ENCODE peak calls at places on chromosomes 7 and 10, in eight cellular contexts. One of them, this sample, is unnamed.

GRCh38 chr10:106224676-106225075 is 939.8 kb downstream of the SORCS1 start:
- DNase-seq in cardiac muscle cell: no peak
- DNase-seq in GM06990: no peak
- DNase-seq in cardiac fibroblast: peak; percentile 22
- DNase-seq in thoracic aorta: no peak
- DNase-seq in transverse colon: no peak
- DNase-seq in GM23338: no peak
- DNase-seq in GM10248: no peak
- DNase-seq in this sample: no peak

GRCh38 chr10:45470098-45471012 is 96.3 kb downstream of the ALOX5 start:
- DNase-seq in GM23338: peak; percentile 54
- DNase-seq in cardiac fibroblast: peak; percentile 64
- DNase-seq in GM10248: peak; percentile 39
- DNase-seq in GM06990: peak; percentile 35
- DNase-seq in cardiac muscle cell: peak; percentile 15
- DNase-seq in thoracic aorta: no peak
- DNase-seq in transverse colon: peak; percentile 34
- DNase-seq in this sample: peak; percentile 46

GRCh38 chr10:100890696-100891271 is 22.0 kb upstream of the SLF2 start:
- DNase-seq in thoracic aorta: no peak
- DNase-seq in cardiac fibroblast: peak; percentile 92
- DNase-seq in transverse colon: no peak
- DNase-seq in GM23338: no peak
- DNase-seq in GM06990: no peak
- DNase-seq in cardiac muscle cell: no peak
- DNase-seq in GM10248: no peak
- DNase-seq in this sample: peak; percentile 96

GRCh38 chr7:112370436-112370835 is 79.8 kb upstream of the IFRD1 start:
- DNase-seq in thoracic aorta: no peak
- DNase-seq in GM23338: no peak
- DNase-seq in cardiac fibroblast: no peak
- DNase-seq in transverse colon: peak; percentile 33
- DNase-seq in GM06990: no peak
- DNase-seq in cardiac muscle cell: no peak
- DNase-seq in GM10248: no peak
- DNase-seq in this sample: no peak

GRCh38 chr10:70664702-70665195 is 7.6 kb upstream of the ADAMTS14 start:
- DNase-seq in transverse colon: no peak
- DNase-seq in GM06990: no peak
- DNase-seq in GM10248: no peak
- DNase-seq in cardiac fibroblast: peak; percentile 92
- DNase-seq in GM23338: no peak
- DNase-seq in thoracic aorta: no peak
- DNase-seq in cardiac muscle cell: no peak
- DNase-seq in this sample: peak; percentile 94

GRCh38 chr10:74293686-74294365 is 142.8 kb downstream of the ADK start:
- DNase-seq in transverse colon: no peak
- DNase-seq in GM10248: no peak
- DNase-seq in GM23338: no peak
- DNase-seq in thoracic aorta: no peak
- DNase-seq in GM06990: no peak
- DNase-seq in cardiac fibroblast: peak; percentile 83
- DNase-seq in cardiac muscle cell: peak; percentile 54
- DNase-seq in this sample: peak; percentile 83

GRCh38 chr10:13739178-13739577 is 152.4 kb downstream of the PRPF18 start:
- DNase-seq in cardiac fibroblast: no peak
- DNase-seq in GM23338: no peak
- DNase-seq in GM10248: no peak
- DNase-seq in GM06990: no peak
- DNase-seq in thoracic aorta: no peak
- DNase-seq in cardiac muscle cell: no peak
- DNase-seq in transverse colon: no peak
- DNase-seq in this sample: no peak

GRCh38 chr7:41579961-41580935 is 122.6 kb downstream of the INHBA start:
- DNase-seq in GM06990: no peak
- DNase-seq in transverse colon: no peak
- DNase-seq in cardiac muscle cell: no peak
- DNase-seq in thoracic aorta: no peak
- DNase-seq in GM23338: no peak
- DNase-seq in GM10248: no peak
- DNase-seq in cardiac fibroblast: peak; percentile 65
- DNase-seq in this sample: peak; percentile 95

GRCh38 chr7:102197599-102197998 is 89.1 kb upstream of the SH2B2 start:
- DNase-seq in cardiac muscle cell: no peak
- DNase-seq in transverse colon: no peak
- DNase-seq in GM10248: no peak
- DNase-seq in thoracic aorta: no peak
- DNase-seq in GM06990: no peak
- DNase-seq in cardiac fibroblast: no peak
- DNase-seq in GM23338: no peak
- DNase-seq in this sample: no peak

GRCh38 chr10:100522107-100522811 is 2.6 kb upstream of the SEC31B start:
- DNase-seq in transverse colon: no peak
- DNase-seq in cardiac muscle cell: no peak
- DNase-seq in GM10248: no peak
- DNase-seq in GM06990: no peak
- DNase-seq in thoracic aorta: no peak
- DNase-seq in cardiac fibroblast: no peak
- DNase-seq in GM23338: no peak
- DNase-seq in this sample: no peak

GRCh38 chr7:141585592-141586510 is 34.6 kb downstream of the AGK start:
- DNase-seq in thoracic aorta: no peak
- DNase-seq in cardiac muscle cell: no peak
- DNase-seq in transverse colon: no peak
- DNase-seq in GM23338: no peak
- DNase-seq in GM06990: peak; percentile 36
- DNase-seq in cardiac fibroblast: peak; percentile 79
- DNase-seq in GM10248: peak; percentile 30
- DNase-seq in this sample: peak; percentile 86

GRCh38 chr10:14124951-14125350 is 205.8 kb downstream of the FRMD4A start:
- DNase-seq in transverse colon: no peak
- DNase-seq in thoracic aorta: no peak
- DNase-seq in cardiac fibroblast: no peak
- DNase-seq in GM23338: no peak
- DNase-seq in GM06990: no peak
- DNase-seq in GM10248: no peak
- DNase-seq in cardiac muscle cell: no peak
- DNase-seq in this sample: no peak

GRCh38 chr10:6505300-6505699 is 74.8 kb downstream of the PRKCQ start:
- DNase-seq in GM10248: no peak
- DNase-seq in cardiac muscle cell: no peak
- DNase-seq in thoracic aorta: no peak
- DNase-seq in GM23338: no peak
- DNase-seq in cardiac fibroblast: no peak
- DNase-seq in transverse colon: no peak
- DNase-seq in GM06990: no peak
- DNase-seq in this sample: no peak

GRCh38 chr10:102139281-102140110 is 6.7 kb downstream of the PPRC1 start:
- DNase-seq in cardiac muscle cell: no peak
- DNase-seq in thoracic aorta: no peak
- DNase-seq in GM10248: no peak
- DNase-seq in cardiac fibroblast: no peak
- DNase-seq in transverse colon: no peak
- DNase-seq in GM23338: no peak
- DNase-seq in GM06990: no peak
- DNase-seq in this sample: no peak

GRCh38 chr7:126780993-126781392 is 471.7 kb downstream of the GRM8 start:
- DNase-seq in transverse colon: no peak
- DNase-seq in GM23338: no peak
- DNase-seq in GM10248: peak; percentile 8
- DNase-seq in thoracic aorta: no peak
- DNase-seq in cardiac muscle cell: no peak
- DNase-seq in GM06990: peak; percentile 29
- DNase-seq in cardiac fibroblast: no peak
- DNase-seq in this sample: no peak

GRCh38 chr10:14173706-14174594 is 156.8 kb downstream of the FRMD4A start:
- DNase-seq in thoracic aorta: no peak
- DNase-seq in GM10248: no peak
- DNase-seq in GM23338: peak; percentile 65
- DNase-seq in cardiac muscle cell: peak; percentile 44
- DNase-seq in cardiac fibroblast: peak; percentile 5
- DNase-seq in transverse colon: no peak
- DNase-seq in GM06990: no peak
- DNase-seq in this sample: no peak

GRCh38 chr7:83149466-83149865 is 13.2 kb downstream of the PCLO start:
- DNase-seq in GM10248: no peak
- DNase-seq in thoracic aorta: no peak
- DNase-seq in cardiac muscle cell: no peak
- DNase-seq in transverse colon: no peak
- DNase-seq in cardiac fibroblast: peak; percentile 25
- DNase-seq in GM06990: no peak
- DNase-seq in GM23338: no peak
- DNase-seq in this sample: no peak

GRCh38 chr7:44145969-44146897 is 5.1 kb upstream of the MYL7 start:
- DNase-seq in thoracic aorta: peak; percentile 48
- DNase-seq in GM23338: peak; percentile 97
- DNase-seq in cardiac fibroblast: peak; percentile 75
- DNase-seq in cardiac muscle cell: peak; percentile 91
- DNase-seq in GM06990: peak; percentile 44
- DNase-seq in transverse colon: peak; percentile 90
- DNase-seq in GM10248: peak; percentile 84
- DNase-seq in this sample: no peak

GRCh38 chr10:124219655-124220054 is 126.3 kb upstream of the CHST15 start:
- DNase-seq in GM23338: no peak
- DNase-seq in cardiac fibroblast: no peak
- DNase-seq in GM06990: no peak
- DNase-seq in GM10248: no peak
- DNase-seq in transverse colon: no peak
- DNase-seq in cardiac muscle cell: no peak
- DNase-seq in thoracic aorta: no peak
- DNase-seq in this sample: no peak

GRCh38 chr7:112161253-112162160 is 44.7 kb downstream of the DOCK4 start:
- DNase-seq in cardiac fibroblast: no peak
- DNase-seq in thoracic aorta: no peak
- DNase-seq in GM23338: peak; percentile 34
- DNase-seq in GM10248: no peak
- DNase-seq in cardiac muscle cell: no peak
- DNase-seq in GM06990: no peak
- DNase-seq in transverse colon: no peak
- DNase-seq in this sample: no peak

GRCh38 chr10:24363070-24363469 is 154.1 kb downstream of the KIAA1217 start:
- DNase-seq in GM23338: no peak
- DNase-seq in thoracic aorta: no peak
- DNase-seq in cardiac muscle cell: no peak
- DNase-seq in cardiac fibroblast: peak; percentile 21
- DNase-seq in GM06990: no peak
- DNase-seq in transverse colon: no peak
- DNase-seq in GM10248: no peak
- DNase-seq in this sample: no peak

GRCh38 chr7:117830422-117830954 is 42.8 kb downstream of the CTTNBP2 start:
- DNase-seq in thoracic aorta: no peak
- DNase-seq in GM10248: no peak
- DNase-seq in cardiac fibroblast: no peak
- DNase-seq in GM23338: no peak
- DNase-seq in cardiac muscle cell: no peak
- DNase-seq in GM06990: no peak
- DNase-seq in transverse colon: peak; percentile 9
- DNase-seq in this sample: no peak

GRCh38 chr7:5699951-5700384 is 81.5 kb downstream of the RNF216 start:
- DNase-seq in GM06990: peak; percentile 73
- DNase-seq in cardiac fibroblast: no peak
- DNase-seq in GM10248: peak; percentile 59
- DNase-seq in cardiac muscle cell: no peak
- DNase-seq in thoracic aorta: no peak
- DNase-seq in transverse colon: peak; percentile 35
- DNase-seq in GM23338: peak; percentile 42
- DNase-seq in this sample: no peak

GRCh38 chr7:30562498-30562897 is 32.2 kb upstream of the GARS1 start:
- DNase-seq in GM10248: no peak
- DNase-seq in GM23338: no peak
- DNase-seq in transverse colon: no peak
- DNase-seq in cardiac fibroblast: peak; percentile 73
- DNase-seq in thoracic aorta: no peak
- DNase-seq in GM06990: no peak
- DNase-seq in cardiac muscle cell: no peak
- DNase-seq in this sample: no peak
- TF ChIP-seq CTCF in GM10248: no peak
- TF ChIP-seq CTCF in GM23338: no peak
- TF ChIP-seq CTCF in transverse colon: no peak
- TF ChIP-seq CTCF in cardiac fibroblast: peak; percentile 4
- TF ChIP-seq CTCF in thoracic aorta: no peak
- TF ChIP-seq CTCF in GM06990: no peak
- TF ChIP-seq CTCF in cardiac muscle cell: peak; percentile 22
- TF ChIP-seq CTCF in this sample: peak; percentile 17

GRCh38 chr7:21945374-21946227 is at the start of gene CDCA7L:
- DNase-seq in cardiac fibroblast: peak; percentile 80
- DNase-seq in GM10248: peak; percentile 86
- DNase-seq in cardiac muscle cell: peak; percentile 88
- DNase-seq in transverse colon: peak; percentile 81
- DNase-seq in GM23338: peak; percentile 94
- DNase-seq in GM06990: peak; percentile 92
- DNase-seq in thoracic aorta: no peak
- DNase-seq in this sample: peak; percentile 55
- TF ChIP-seq CTCF in cardiac fibroblast: no peak
- TF ChIP-seq CTCF in GM10248: no peak
- TF ChIP-seq CTCF in cardiac muscle cell: no peak
- TF ChIP-seq CTCF in transverse colon: no peak
- TF ChIP-seq CTCF in GM23338: no peak
- TF ChIP-seq CTCF in GM06990: peak; percentile 19
- TF ChIP-seq CTCF in thoracic aorta: no peak
- TF ChIP-seq CTCF in this sample: peak; percentile 43

GRCh38 chr7:72441791-72442190 is 29.7 kb upstream of the CALN1 start:
- DNase-seq in GM23338: no peak
- DNase-seq in thoracic aorta: no peak
- DNase-seq in transverse colon: no peak
- DNase-seq in cardiac fibroblast: no peak
- DNase-seq in cardiac muscle cell: no peak
- DNase-seq in GM10248: no peak
- DNase-seq in GM06990: no peak
- DNase-seq in this sample: no peak
- TF ChIP-seq CTCF in GM23338: no peak
- TF ChIP-seq CTCF in thoracic aorta: no peak
- TF ChIP-seq CTCF in transverse colon: no peak
- TF ChIP-seq CTCF in cardiac fibroblast: no peak
- TF ChIP-seq CTCF in cardiac muscle cell: no peak
- TF ChIP-seq CTCF in GM10248: no peak
- TF ChIP-seq CTCF in GM06990: no peak
- TF ChIP-seq CTCF in this sample: no peak

GRCh38 chr7:13104128-13104527 is 416.7 kb downstream of the ARL4A start:
- DNase-seq in transverse colon: no peak
- DNase-seq in GM10248: no peak
- DNase-seq in cardiac fibroblast: no peak
- DNase-seq in GM23338: no peak
- DNase-seq in GM06990: no peak
- DNase-seq in thoracic aorta: no peak
- DNase-seq in cardiac muscle cell: no peak
- DNase-seq in this sample: no peak
- TF ChIP-seq CTCF in transverse colon: no peak
- TF ChIP-seq CTCF in GM10248: no peak
- TF ChIP-seq CTCF in cardiac fibroblast: no peak
- TF ChIP-seq CTCF in GM23338: no peak
- TF ChIP-seq CTCF in GM06990: no peak
- TF ChIP-seq CTCF in thoracic aorta: no peak
- TF ChIP-seq CTCF in cardiac muscle cell: no peak
- TF ChIP-seq CTCF in this sample: no peak

DNA sequence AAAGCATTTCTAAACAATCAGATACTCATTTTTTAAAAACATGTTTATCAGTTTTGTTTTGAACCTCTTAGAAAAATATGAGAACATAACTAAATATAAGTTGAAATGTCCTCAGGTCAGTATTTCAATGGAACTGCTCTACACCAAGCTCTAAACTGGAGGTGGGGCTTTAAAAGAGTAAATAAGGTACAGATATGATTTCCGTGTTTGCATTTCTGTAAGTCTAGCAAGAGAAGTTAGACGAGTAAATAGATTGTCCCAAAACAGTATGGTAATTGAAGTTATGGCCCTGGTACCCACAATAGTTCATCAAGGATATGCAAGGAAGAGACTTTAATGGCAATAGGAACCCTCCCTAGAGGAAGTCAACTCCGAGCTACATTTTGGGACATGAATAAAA is 115.1 kb upstream of the AKR1E2 start:
- DNase-seq in GM06990: no peak
- DNase-seq in cardiac muscle cell: no peak
- DNase-seq in transverse colon: no peak
- DNase-seq in GM23338: no peak
- DNase-seq in cardiac fibroblast: no peak
- DNase-seq in thoracic aorta: no peak
- DNase-seq in GM10248: no peak
- DNase-seq in this sample: no peak
- TF ChIP-seq CTCF in GM06990: no peak
- TF ChIP-seq CTCF in cardiac muscle cell: no peak
- TF ChIP-seq CTCF in transverse colon: no peak
- TF ChIP-seq CTCF in GM23338: no peak
- TF ChIP-seq CTCF in cardiac fibroblast: no peak
- TF ChIP-seq CTCF in thoracic aorta: no peak
- TF ChIP-seq CTCF in GM10248: no peak
- TF ChIP-seq CTCF in this sample: no peak